ENCODE peak calls at places on chromosomes 16 and 17, in nine cellular contexts. F is AG09309, S is fibroblast of pulmonary artery, T is GM20000, K is WTC11, P is hepatocyte, O is BE2C, Y is dorsolateral prefrontal cortex, C is PC-3. E is an unnamed sample.

GRCh38 chr17:17062866-17063265 is 20.6 kb downstream of the MPRIP start:
- DNase-seq in F (no peak), S (no peak), T (no peak), K (no peak), P (no peak), O (no peak), Y (no peak), C (no peak), E (no peak)

GRCh38 chr17:62704381-62704971 is 77.0 kb downstream of the MRC2 start:
- DNase-seq in F (no peak), S (peak; percentile 39), T (no peak), K (peak; percentile 61), P (peak; percentile 69), O (no peak), Y (no peak), C (peak; percentile 93), E (peak; percentile 44)

GRCh38 chr17:27609606-27610303 is 21.2 kb upstream of the LGALS9 start:
- DNase-seq in F (peak; percentile 13), S (peak; percentile 51), T (peak; percentile 52), K (peak; percentile 50), P (peak; percentile 60), O (peak; percentile 27), Y (no peak), C (peak; percentile 50), E (no peak)

GRCh38 chr16:24980077-24980793 is 34.9 kb downstream of the ARHGAP17 start:
- DNase-seq in F (no peak), S (no peak), T (peak; percentile 55), K (no peak), P (no peak), O (no peak), Y (no peak), C (peak; percentile 48), E (no peak)

GRCh38 chr17:42072323-42073187 is 22.2 kb upstream of the C17orf113 start:
- DNase-seq in F (no peak), S (no peak), T (no peak), K (peak; percentile 52), P (peak; percentile 69), O (peak; percentile 44), Y (no peak), C (no peak), E (peak; percentile 24)

GRCh38 chr17:50845260-50846147 is 10.1 kb downstream of the WFIKKN2 start:
- DNase-seq in F (no peak), S (no peak), T (no peak), K (no peak), P (no peak), O (no peak), Y (no peak), C (peak; percentile 65), E (no peak)

GRCh38 chr16:23026777-23027362 is 122.4 kb downstream of the USP31 start:
- DNase-seq in F (no peak), S (peak; percentile 30), T (no peak), K (peak; percentile 58), P (peak; percentile 63), O (no peak), Y (no peak), C (peak; percentile 39), E (peak; percentile 57)

GRCh38 chr16:12133738-12134137 is 157.2 kb downstream of the SNX29 start:
- DNase-seq in F (no peak), S (no peak), T (no peak), K (no peak), P (no peak), O (no peak), Y (no peak), C (no peak), E (no peak)

GRCh38 chr16:30786115-30786935 is 680 bp downstream of the ZNF629 start:
- DNase-seq in F (no peak), S (peak; percentile 69), T (peak; percentile 61), K (peak; percentile 38), P (peak; percentile 88), O (peak; percentile 55), Y (no peak), C (peak; percentile 28), E (peak; percentile 40)

GRCh38 chr16:57186630-57187507 is 740 bp downstream of the RSPRY1 start:
- DNase-seq in F (no peak), S (no peak), T (no peak), K (no peak), P (peak; percentile 54), O (no peak), Y (no peak), C (peak; percentile 16), E (peak; percentile 2)

GRCh38 chr17:56110463-56111138 is 42.7 kb upstream of the ANKFN1 start:
- DNase-seq in F (no peak), S (no peak), T (no peak), K (no peak), P (peak; percentile 26), O (no peak), Y (no peak), C (no peak), E (no peak)

GRCh38 chr17:78806451-78806850 is 24.4 kb upstream of the CYTH1 start:
- DNase-seq in F (no peak), S (no peak), T (no peak), K (no peak), P (no peak), O (no peak), Y (no peak), C (peak; percentile 20), E (no peak)

GRCh38 chr17:20896153-20896649 is 146.6 kb downstream of the USP22 start:
- DNase-seq in F (no peak), S (peak; percentile 17), T (no peak), K (no peak), P (no peak), O (no peak), Y (no peak), C (no peak), E (no peak)

GRCh38 chr16:67173323-67173722 is 3.0 kb downstream of the NOL3 start:
- DNase-seq in F (no peak), S (no peak), T (no peak), K (no peak), P (no peak), O (no peak), Y (no peak), C (no peak), E (no peak)

GRCh38 chr17:181213-182163 is at the start of gene DOC2B:
- DNase-seq in F (no peak), S (peak; percentile 16), T (no peak), K (peak; percentile 54), P (peak; percentile 79), O (peak; percentile 39), Y (no peak), C (peak; percentile 8), E (peak; percentile 32)

DNA sequence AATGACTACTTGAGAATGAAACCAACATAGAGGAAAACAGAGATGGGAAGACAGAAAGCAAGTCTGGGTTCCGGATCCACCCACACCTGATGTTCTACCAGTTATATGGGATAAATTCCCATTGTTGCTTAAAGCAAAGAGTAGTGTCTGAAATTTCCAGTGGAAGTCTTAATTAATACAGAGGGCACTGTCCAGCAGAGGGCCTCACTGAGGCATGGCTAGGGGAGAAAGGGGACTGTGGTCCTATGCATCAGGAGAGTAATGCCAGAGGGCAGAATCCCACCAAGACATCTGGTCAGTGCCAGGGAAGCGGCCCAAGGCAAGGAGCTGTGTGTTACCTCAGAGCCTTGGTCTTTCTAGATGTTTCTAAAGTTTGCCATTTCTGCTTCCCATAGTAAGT is 7.5 kb upstream of the UMOD start:
- DNase-seq in F (no peak), S (no peak), T (no peak), K (peak; percentile 54), P (peak; percentile 10), O (no peak), Y (no peak), C (no peak), E (peak; percentile 32)
- TF ChIP-seq CTCF in F (no peak), S (no peak), T (peak; percentile 2), K (peak; percentile 37), P (peak; percentile 21), O (peak; percentile 23), Y (no peak), C (peak; percentile 32), E (peak; percentile 49)

GRCh38 chr16:4666537-4667202 is 26.7 kb upstream of the NUDT16L1 start:
- DNase-seq in F (no peak), S (no peak), T (no peak), K (no peak), P (no peak), O (no peak), Y (no peak), C (no peak), E (no peak)
- TF ChIP-seq CTCF in F (no peak), S (no peak), T (no peak), K (no peak), P (no peak), O (no peak), Y (no peak), C (no peak), E (no peak)

DNA sequence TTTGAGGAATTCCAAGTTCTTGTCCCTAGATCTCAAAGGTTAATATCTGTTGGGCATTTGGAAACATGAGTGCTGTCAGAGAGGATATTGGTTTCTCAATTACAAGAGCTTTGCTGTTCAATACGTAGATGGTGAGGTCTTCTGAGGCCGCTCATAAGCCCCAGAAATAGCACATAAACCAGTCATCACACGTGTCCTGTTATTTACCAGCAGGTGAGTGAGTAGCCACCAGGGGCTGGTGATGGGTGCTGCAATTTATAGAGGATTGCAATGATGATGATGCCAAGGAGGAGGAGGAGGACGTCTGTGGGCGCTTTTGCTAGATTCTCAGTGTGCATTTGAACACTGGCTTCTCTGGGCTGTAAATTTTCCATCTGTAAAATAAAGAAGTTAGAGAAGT is 89.0 kb downstream of the SALL1 start:
- DNase-seq in F (no peak), S (no peak), T (no peak), K (no peak), P (no peak), O (no peak), Y (no peak), C (no peak), E (no peak)
- TF ChIP-seq CTCF in F (no peak), S (no peak), T (no peak), K (no peak), P (no peak), O (no peak), Y (no peak), C (no peak), E (no peak)

GRCh38 chr17:8186787-8187516 is 3.0 kb downstream of the BORCS6 start:
- DNase-seq in F (peak; percentile 86), S (peak; percentile 97), T (peak; percentile 74), K (peak; percentile 97), P (peak; percentile 96), O (peak; percentile 82), Y (peak; percentile 76), C (peak; percentile 95), E (peak; percentile 99)

GRCh38 chr17:8188408-8188839 is 1.6 kb downstream of the BORCS6 start:
- DNase-seq in F (no peak), S (no peak), T (no peak), K (no peak), P (no peak), O (no peak), Y (no peak), C (no peak), E (no peak)

GRCh38 chr17:8185580-8186445 is 4.2 kb downstream of the BORCS6 start:
- DNase-seq in F (no peak), S (peak; percentile 72), T (peak; percentile 67), K (peak; percentile 92), P (peak; percentile 91), O (peak; percentile 72), Y (peak; percentile 87), C (peak; percentile 76), E (peak; percentile 98)

GRCh38 chr17:8187517-8188407 is 2.2 kb downstream of the BORCS6 start:
- DNase-seq in F (peak; percentile 99), S (peak; percentile 100), T (peak; percentile 76), K (peak; percentile 94), P (peak; percentile 96), O (peak; percentile 85), Y (peak; percentile 68), C (peak; percentile 98), E (peak; percentile 93)

DNA sequence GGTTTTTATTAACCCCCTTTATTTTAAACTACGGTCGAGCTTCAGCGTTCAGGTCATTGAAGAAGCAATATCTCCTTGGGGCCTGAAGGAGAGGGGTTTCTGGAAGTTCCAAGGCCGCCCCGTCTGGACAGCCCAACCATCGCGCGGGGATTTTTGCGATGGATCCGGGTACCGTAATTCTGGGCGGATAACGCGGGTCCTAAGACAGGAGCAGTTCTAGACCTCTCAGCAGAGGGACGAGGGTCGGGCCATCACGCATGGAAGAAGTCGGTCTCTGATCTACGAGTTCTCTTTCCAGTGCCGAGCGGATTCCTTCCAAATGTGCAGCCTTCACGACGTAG is 3.6 kb downstream of the BORCS6 start:
- DNase-seq in F (no peak), S (no peak), T (no peak), K (no peak), P (no peak), O (no peak), Y (no peak), C (no peak), E (no peak)
- TF ChIP-seq CTCF in F (peak; percentile 35), S (no peak), T (no peak), K (no peak), P (no peak), O (no peak), Y (no peak), C (no peak), E (no peak)